ENCODE peak calls at places on chromosomes 7 and 10, in six cellular contexts. W, C, X, T, A and R are unnamed samples.

GRCh38 chr10:73863039-73863817 is 11.1 kb downstream of the CAMK2G start:
- DNase-seq in W (no peak), C (no peak), X (no peak), T (no peak), A (no peak), R (no peak)

GRCh38 chr10:119602241-119603095 is 5.7 kb upstream of the TIAL1 start:
- DNase-seq in W (peak; percentile 60), C (no peak), X (peak; percentile 77), T (no peak), A (no peak), R (peak; percentile 33)

GRCh38 chr7:69723663-69724062 is 125.4 kb downstream of the AUTS2 start:
- DNase-seq in W (no peak), C (no peak), X (peak; percentile 68), T (no peak), A (no peak), R (no peak)

GRCh38 chr7:117163101-117163500 is 159.8 kb downstream of the WNT2 start:
- DNase-seq in W (no peak), C (no peak), X (no peak), T (no peak), A (peak; percentile 56), R (no peak)

GRCh38 chr7:24573554-24574338 is 494 bp downstream of the PALS2 start:
- DNase-seq in W (peak; percentile 67), C (peak; percentile 60), X (peak; percentile 88), T (peak; percentile 42), A (peak; percentile 50), R (peak; percentile 77)

GRCh38 chr7:2209146-2209960 is 23.4 kb downstream of the MAD1L1 start:
- DNase-seq in W (peak; percentile 87), C (peak; percentile 72), X (peak; percentile 95), T (peak; percentile 67), A (peak; percentile 68), R (peak; percentile 83)

GRCh38 chr10:14414901-14415300 is 84.2 kb upstream of the FRMD4A start:
- DNase-seq in W (no peak), C (no peak), X (no peak), T (no peak), A (peak; percentile 85), R (no peak)

GRCh38 chr10:119090968-119091367 is 10.4 kb upstream of the EIF3A start:
- DNase-seq in W (no peak), C (no peak), X (no peak), T (peak; percentile 35), A (peak; percentile 68), R (no peak)

GRCh38 chr10:118948784-118949183 is 80.7 kb upstream of the NANOS1 start:
- DNase-seq in W (no peak), C (no peak), X (no peak), T (no peak), A (no peak), R (no peak)

GRCh38 chr7:27840314-27840713 is 100.4 kb downstream of the TAX1BP1 start:
- DNase-seq in W (no peak), C (no peak), X (no peak), T (no peak), A (no peak), R (no peak)

GRCh38 chr7:42931447-42931833 is 534 bp downstream of the PSMA2 start:
- DNase-seq in W (no peak), C (no peak), X (no peak), T (no peak), A (peak; percentile 12), R (no peak)

GRCh38 chr10:104274762-104275721 is 6.1 kb downstream of the GSTO2 start:
- DNase-seq in W (peak; percentile 52), C (peak; percentile 76), X (peak; percentile 91), T (peak; percentile 68), A (no peak), R (peak; percentile 84)

GRCh38 chr7:129569811-129570215 is 41.7 kb upstream of the NRF1 start:
- DNase-seq in W (no peak), C (no peak), X (no peak), T (peak; percentile 30), A (peak; percentile 85), R (no peak)

GRCh38 chr7:99551329-99551728 is 585 bp downstream of the FAM200A start:
- DNase-seq in W (no peak), C (no peak), X (peak; percentile 51), T (no peak), A (peak; percentile 15), R (no peak)

GRCh38 chr10:87702973-87703294 is 43.3 kb downstream of the PAPSS2 start:
- DNase-seq in W (no peak), C (no peak), X (no peak), T (no peak), A (no peak), R (no peak)

GRCh38 chr7:121019018-121019417 is 30.5 kb downstream of the CPED1 start:
- DNase-seq in W (no peak), C (no peak), X (no peak), T (no peak), A (peak; percentile 69), R (no peak)

GRCh38 chr7:153835104-153835503 is 217.1 kb upstream of the DPP6 start:
- DNase-seq in W (no peak), C (no peak), X (no peak), T (no peak), A (no peak), R (no peak)

GRCh38 chr7:54662701-54663100 is 96.3 kb downstream of the SEC61G start:
- DNase-seq in W (no peak), C (no peak), X (no peak), T (no peak), A (no peak), R (no peak)

GRCh38 chr10:60384006-60384405 is 5.7 kb downstream of the ANK3 start:
- DNase-seq in W (no peak), C (no peak), X (no peak), T (no peak), A (peak; percentile 35), R (no peak)

GRCh38 chr10:76871697-76872295 is 765.8 kb downstream of the KCNMA1 start:
- DNase-seq in W (no peak), C (no peak), X (no peak), T (no peak), A (no peak), R (no peak)

GRCh38 chr7:64998865-64999164 is 7.7 kb downstream of the ERV3-1 start:
- DNase-seq in W (no peak), C (no peak), X (no peak), T (no peak), A (no peak), R (no peak)

GRCh38 chr7:105975770-105976428 is 12.8 kb downstream of the CDHR3 start:
- DNase-seq in W (no peak), C (no peak), X (peak; percentile 56), T (no peak), A (peak; percentile 81), R (no peak)

GRCh38 chr7:73703985-73704639 is 15.4 kb downstream of the STX1A start:
- DNase-seq in W (peak; percentile 88), C (peak; percentile 65), X (peak; percentile 96), T (peak; percentile 57), A (peak; percentile 12), R (peak; percentile 77)

GRCh38 chr7:51263631-51264484 is 52.8 kb downstream of the COBL start:
- DNase-seq in W (no peak), C (no peak), X (no peak), T (peak; percentile 83), A (no peak), R (no peak)

GRCh38 chr7:82506208-82506607 is 62.6 kb upstream of the CACNA2D1 start:
- DNase-seq in W (peak; percentile 9), C (no peak), X (no peak), T (no peak), A (peak; percentile 7), R (no peak)

DNA sequence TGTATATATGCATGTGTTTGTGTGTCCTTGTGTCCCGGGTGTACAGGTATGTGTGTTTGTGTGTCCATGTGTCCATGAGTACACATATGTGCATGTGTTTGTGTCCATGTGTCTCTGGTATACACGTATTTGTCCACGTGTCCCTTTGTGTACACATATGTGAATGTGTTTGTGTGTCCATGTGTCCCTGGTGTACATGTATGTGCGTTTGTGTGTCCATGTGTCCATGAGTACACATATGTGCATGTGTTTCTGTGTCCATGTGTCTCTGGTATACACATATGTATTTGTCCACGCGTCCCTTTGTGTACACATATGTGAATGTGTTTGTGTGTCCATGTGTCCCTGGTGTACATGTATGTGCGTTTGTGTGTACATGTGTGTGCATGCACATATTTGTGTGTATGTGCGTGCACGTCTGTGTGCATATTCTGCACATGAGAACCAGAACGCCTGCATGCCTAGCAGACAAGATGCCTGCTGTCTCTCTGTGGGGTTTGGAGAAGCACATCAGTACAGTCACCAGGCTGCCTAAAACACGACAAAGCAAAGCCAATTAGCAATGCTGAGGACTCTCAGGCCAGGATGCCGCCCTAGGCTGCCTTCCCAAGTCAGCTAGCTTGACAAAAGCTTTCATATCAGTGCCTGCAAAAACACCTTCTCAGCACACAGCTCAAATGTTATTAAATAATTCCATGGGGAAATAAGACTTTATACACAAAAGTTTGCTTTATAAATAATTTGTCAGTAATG is 327.8 kb downstream of the PTPRN2 start:
- DNase-seq in W (no peak), C (no peak), X (no peak), T (no peak), A (no peak), R (no peak)
- H3K9me3 ChIP-seq in W (no peaks in the 10 kb centered on the region), C (no peaks in the 10 kb centered on the region), X (peaks cover 92% of the 10 kb centered on the region), T (no peaks in the 10 kb centered on the region), A (peaks cover 75% of the 10 kb centered on the region), R (no peaks in the 10 kb centered on the region)

DNA sequence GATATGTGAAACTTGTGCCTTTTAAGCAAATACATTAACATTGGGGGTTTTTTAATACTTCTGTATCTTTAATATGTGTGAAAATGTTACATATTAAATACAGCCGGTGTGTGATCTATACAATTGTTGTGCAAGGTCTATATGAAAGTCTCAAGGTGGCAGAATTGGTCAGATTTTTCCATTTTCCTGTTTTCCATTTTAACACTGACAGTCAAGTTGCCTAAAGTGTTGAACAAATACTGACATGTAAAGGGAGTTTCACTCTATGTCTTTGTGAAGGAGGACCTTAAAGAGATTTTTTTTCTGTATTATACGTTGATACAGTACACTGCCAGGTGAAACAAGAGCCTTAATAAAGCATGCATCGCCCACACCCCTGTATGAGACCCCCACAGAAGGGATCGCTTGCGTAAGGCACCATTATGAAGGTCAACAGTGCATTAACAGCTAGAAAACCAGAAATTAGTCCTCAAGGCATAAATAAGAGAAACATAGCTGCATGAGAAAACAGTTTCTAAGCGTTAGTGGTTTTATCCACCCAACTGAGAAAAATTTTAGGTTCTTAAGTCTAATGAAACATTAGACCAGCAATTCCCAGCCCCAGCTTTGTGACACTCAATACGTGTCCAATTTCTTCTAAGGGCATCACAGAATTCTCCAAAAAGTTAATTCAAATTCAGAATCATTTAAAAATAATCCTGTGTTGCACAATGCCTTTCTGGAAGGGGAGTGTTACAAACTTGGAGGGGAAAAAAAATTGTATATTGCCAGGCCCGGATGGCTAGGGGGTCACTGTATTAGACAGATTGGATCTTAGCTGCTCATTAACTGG is 6.9 kb downstream of the KLF6 start:
- DNase-seq in W (no peak), C (no peak), X (peak; percentile 31), T (no peak), A (peak; percentile 16), R (no peak)
- H3K4me3 ChIP-seq in W (no peak overlapping the region), C (peak overlapping the region; percentile 90), X (peak overlapping the region; percentile 99), T (peak overlapping the region; percentile 69), A (no peak overlapping the region), R (peak overlapping the region; percentile 89)

DNA sequence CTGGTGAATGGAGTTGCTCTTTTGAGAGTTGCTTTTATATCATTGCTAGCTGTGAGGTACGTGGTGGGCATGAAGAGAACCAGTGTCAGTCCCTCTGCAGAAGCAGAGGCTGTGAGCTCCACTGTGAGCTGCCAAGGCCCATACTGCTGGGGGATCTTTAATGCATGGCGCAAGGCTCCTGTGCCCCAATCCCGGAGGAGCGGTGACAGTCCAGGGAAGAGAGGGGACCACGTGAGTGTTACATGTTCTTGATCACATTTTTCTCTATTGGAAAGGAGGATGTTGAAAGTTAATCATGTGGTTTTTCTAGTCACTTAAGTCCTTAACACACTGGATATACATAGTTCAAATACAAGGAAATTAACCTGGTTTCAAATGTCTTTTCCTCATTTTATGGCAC is 393.5 kb upstream of the GALNT17 start:
- DNase-seq in W (no peak), C (no peak), X (no peak), T (no peak), A (no peak), R (no peak)
- H3K9me3 ChIP-seq in W (no peaks in the 10 kb centered on the region), C (no peaks in the 10 kb centered on the region), X (no peaks in the 10 kb centered on the region), T (no peaks in the 10 kb centered on the region), A (no peaks in the 10 kb centered on the region), R (no peaks in the 10 kb centered on the region)

GRCh38 chr7:88217675-88218427 is 2.0 kb downstream of the SRI start:
- DNase-seq in W (peak; percentile 35), C (no peak), X (no peak), T (no peak), A (no peak), R (no peak)
- H3K4me3 ChIP-seq in W (peak overlapping the region; percentile 94), C (peak overlapping the region; percentile 91), X (peak overlapping the region; percentile 91), T (peak overlapping the region; percentile 94), A (no peak overlapping the region), R (peak overlapping the region; percentile 99)